ENCODE peak calls at places on chromosomes 4 and X, in seven cellular contexts. One of them, this sample, is unnamed.

GRCh38 chr4:182748949-182749348 is 168.2 kb downstream of the DCTD start:
- DNase-seq in right atrium auricular region: no peak
- DNase-seq in choroid plexus epithelial cell: no peak
- DNase-seq in pancreas: no peak
- DNase-seq in IMR-90: peak; percentile 43
- DNase-seq in hepatocyte: no peak
- DNase-seq in astrocyte: no peak
- DNase-seq in this sample: no peak

GRCh38 chrX:54076903-54077302 is 32.6 kb upstream of the PHF8 start:
- DNase-seq in IMR-90: peak; percentile 60
- DNase-seq in astrocyte: peak; percentile 22
- DNase-seq in choroid plexus epithelial cell: peak; percentile 34
- DNase-seq in right atrium auricular region: no peak
- DNase-seq in pancreas: no peak
- DNase-seq in hepatocyte: no peak
- DNase-seq in this sample: peak; percentile 55

GRCh38 chr4:5893013-5893580 is at the start of gene CRMP1:
- DNase-seq in right atrium auricular region: no peak
- DNase-seq in choroid plexus epithelial cell: no peak
- DNase-seq in IMR-90: no peak
- DNase-seq in astrocyte: no peak
- DNase-seq in hepatocyte: peak; percentile 51
- DNase-seq in pancreas: no peak
- DNase-seq in this sample: no peak

GRCh38 chr4:24772952-24773351 is 22.4 kb upstream of the SOD3 start:
- DNase-seq in hepatocyte: no peak
- DNase-seq in pancreas: no peak
- DNase-seq in right atrium auricular region: no peak
- DNase-seq in choroid plexus epithelial cell: no peak
- DNase-seq in astrocyte: no peak
- DNase-seq in IMR-90: no peak
- DNase-seq in this sample: no peak

GRCh38 chr4:152485726-152486276 is 50.1 kb downstream of the FBXW7 start:
- DNase-seq in hepatocyte: peak; percentile 76
- DNase-seq in choroid plexus epithelial cell: peak; percentile 93
- DNase-seq in right atrium auricular region: no peak
- DNase-seq in pancreas: no peak
- DNase-seq in astrocyte: peak; percentile 95
- DNase-seq in IMR-90: peak; percentile 94
- DNase-seq in this sample: peak; percentile 94

GRCh38 chrX:46837543-46838481 is 969 bp downstream of the RP2 start:
- DNase-seq in hepatocyte: peak; percentile 19
- DNase-seq in pancreas: no peak
- DNase-seq in astrocyte: peak; percentile 25
- DNase-seq in right atrium auricular region: no peak
- DNase-seq in IMR-90: peak; percentile 46
- DNase-seq in choroid plexus epithelial cell: peak; percentile 43
- DNase-seq in this sample: peak; percentile 54

GRCh38 chr4:121697626-121698025 is 846 bp upstream of the ANXA5 start:
- DNase-seq in astrocyte: no peak
- DNase-seq in hepatocyte: no peak
- DNase-seq in choroid plexus epithelial cell: no peak
- DNase-seq in pancreas: no peak
- DNase-seq in right atrium auricular region: no peak
- DNase-seq in IMR-90: no peak
- DNase-seq in this sample: no peak

GRCh38 chr4:165965503-165965902 is 92.5 kb downstream of the TLL1 start:
- DNase-seq in IMR-90: no peak
- DNase-seq in astrocyte: peak; percentile 2
- DNase-seq in pancreas: no peak
- DNase-seq in right atrium auricular region: no peak
- DNase-seq in hepatocyte: no peak
- DNase-seq in choroid plexus epithelial cell: peak; percentile 24
- DNase-seq in this sample: no peak

GRCh38 chr4:5050520-5050955 is 742 bp upstream of the STK32B start:
- DNase-seq in pancreas: peak; percentile 79
- DNase-seq in choroid plexus epithelial cell: peak; percentile 86
- DNase-seq in IMR-90: peak; percentile 83
- DNase-seq in right atrium auricular region: peak; percentile 78
- DNase-seq in astrocyte: peak; percentile 59
- DNase-seq in hepatocyte: peak; percentile 87
- DNase-seq in this sample: peak; percentile 81

GRCh38 chrX:1536712-1537030 is 314 bp downstream of the P2RY8 start:
- DNase-seq in IMR-90: no peak
- DNase-seq in right atrium auricular region: no peak
- DNase-seq in choroid plexus epithelial cell: no peak
- DNase-seq in astrocyte: no peak
- DNase-seq in hepatocyte: no peak
- DNase-seq in pancreas: no peak
- DNase-seq in this sample: no peak

GRCh38 chrX:139930923-139931645 is 1.8 kb downstream of the ATP11C start:
- DNase-seq in right atrium auricular region: no peak
- DNase-seq in pancreas: peak; percentile 62
- DNase-seq in choroid plexus epithelial cell: peak; percentile 12
- DNase-seq in hepatocyte: peak; percentile 26
- DNase-seq in astrocyte: no peak
- DNase-seq in IMR-90: no peak
- DNase-seq in this sample: peak; percentile 11
- H3K4me3 ChIP-seq in right atrium auricular region: peak overlapping the region; percentile 79
- H3K4me3 ChIP-seq in pancreas: peak overlapping the region; percentile 63
- H3K4me3 ChIP-seq in choroid plexus epithelial cell: peak overlapping the region; percentile 69
- H3K4me3 ChIP-seq in hepatocyte: peak overlapping the region; percentile 70
- H3K4me3 ChIP-seq in astrocyte: peak overlapping the region; percentile 72
- H3K4me3 ChIP-seq in IMR-90: peak overlapping the region; percentile 80
- H3K4me3 ChIP-seq in this sample: peak overlapping the region; percentile 72

DNA sequence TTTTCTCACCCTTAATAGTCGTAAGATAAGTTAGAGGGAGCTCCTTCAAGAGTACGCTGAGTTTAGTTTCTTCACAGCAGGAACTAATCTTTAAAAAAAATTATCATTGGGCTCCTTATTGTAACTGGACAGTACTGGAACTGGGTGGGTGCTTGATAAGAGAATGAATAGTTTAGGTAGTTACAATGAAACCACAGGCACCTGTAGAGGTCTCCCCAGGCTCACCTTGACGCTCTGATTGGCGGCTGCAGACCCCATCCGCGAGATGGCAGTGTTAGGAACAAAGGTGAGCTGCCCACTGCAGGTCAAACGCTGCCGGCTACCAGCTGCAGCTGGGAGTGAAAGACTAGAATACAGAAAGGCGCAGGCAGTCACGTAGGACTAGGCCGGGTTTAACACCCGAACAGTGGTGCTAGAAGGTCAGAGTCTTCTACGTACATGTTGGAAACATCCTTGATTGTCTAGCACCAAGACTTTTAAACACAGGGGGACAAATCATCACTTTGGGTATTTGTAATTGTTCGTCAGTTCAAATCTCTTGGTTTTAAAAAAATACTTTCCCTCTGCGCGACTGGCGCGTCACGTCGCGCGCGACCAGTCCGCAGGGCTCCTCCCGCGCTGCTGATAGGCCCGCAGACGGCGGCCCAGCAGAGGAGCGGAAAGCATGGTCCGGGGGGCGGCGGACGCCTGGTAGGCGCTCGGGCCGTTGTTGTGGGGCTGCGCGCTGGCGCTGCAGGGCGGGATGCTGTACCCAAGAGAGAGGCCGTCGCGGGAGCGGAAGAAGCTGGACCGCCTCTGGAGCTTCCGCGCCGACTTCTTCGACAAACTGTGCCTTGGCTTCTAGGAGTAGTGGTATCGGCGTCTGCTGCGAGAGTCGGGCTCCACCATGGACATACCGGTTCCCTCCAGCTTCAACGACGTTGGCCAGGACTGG is 45.6 kb downstream of the SMARCA5 start:
- DNase-seq in choroid plexus epithelial cell: peak; percentile 65
- DNase-seq in IMR-90: peak; percentile 20
- DNase-seq in hepatocyte: peak; percentile 89
- DNase-seq in astrocyte: peak; percentile 36
- DNase-seq in pancreas: peak; percentile 79
- DNase-seq in right atrium auricular region: no peak
- DNase-seq in this sample: peak; percentile 63
- TF ChIP-seq CTCF in choroid plexus epithelial cell: peak; percentile 58
- TF ChIP-seq CTCF in IMR-90: peak; percentile 3
- TF ChIP-seq CTCF in hepatocyte: peak; percentile 75
- TF ChIP-seq CTCF in astrocyte: peak; percentile 26
- TF ChIP-seq CTCF in pancreas: peak; percentile 44
- TF ChIP-seq CTCF in right atrium auricular region: peak; percentile 69
- TF ChIP-seq CTCF in this sample: peak; percentile 22

GRCh38 chrX:15723887-15724517 is 14.1 kb upstream of the CA5B start:
- DNase-seq in right atrium auricular region: no peak
- DNase-seq in pancreas: no peak
- DNase-seq in choroid plexus epithelial cell: no peak
- DNase-seq in astrocyte: no peak
- DNase-seq in hepatocyte: no peak
- DNase-seq in IMR-90: no peak
- DNase-seq in this sample: no peak
- H3K4me3 ChIP-seq in right atrium auricular region: no peak overlapping the region
- H3K4me3 ChIP-seq in pancreas: no peak overlapping the region
- H3K4me3 ChIP-seq in choroid plexus epithelial cell: no peak overlapping the region
- H3K4me3 ChIP-seq in astrocyte: no peak overlapping the region
- H3K4me3 ChIP-seq in hepatocyte: no peak overlapping the region
- H3K4me3 ChIP-seq in IMR-90: no peak overlapping the region
- H3K4me3 ChIP-seq in this sample: no peak overlapping the region

GRCh38 chrX:50067435-50068292 is 133.1 kb downstream of the AKAP4 start:
- DNase-seq in pancreas: no peak
- DNase-seq in right atrium auricular region: no peak
- DNase-seq in astrocyte: peak; percentile 22
- DNase-seq in choroid plexus epithelial cell: peak; percentile 67
- DNase-seq in IMR-90: peak; percentile 47
- DNase-seq in hepatocyte: peak; percentile 80
- DNase-seq in this sample: no peak
- TF ChIP-seq CTCF in pancreas: no peak
- TF ChIP-seq CTCF in right atrium auricular region: no peak
- TF ChIP-seq CTCF in astrocyte: no peak
- TF ChIP-seq CTCF in choroid plexus epithelial cell: peak; percentile 10
- TF ChIP-seq CTCF in IMR-90: peak; percentile 4
- TF ChIP-seq CTCF in hepatocyte: peak; percentile 10
- TF ChIP-seq CTCF in this sample: no peak

DNA sequence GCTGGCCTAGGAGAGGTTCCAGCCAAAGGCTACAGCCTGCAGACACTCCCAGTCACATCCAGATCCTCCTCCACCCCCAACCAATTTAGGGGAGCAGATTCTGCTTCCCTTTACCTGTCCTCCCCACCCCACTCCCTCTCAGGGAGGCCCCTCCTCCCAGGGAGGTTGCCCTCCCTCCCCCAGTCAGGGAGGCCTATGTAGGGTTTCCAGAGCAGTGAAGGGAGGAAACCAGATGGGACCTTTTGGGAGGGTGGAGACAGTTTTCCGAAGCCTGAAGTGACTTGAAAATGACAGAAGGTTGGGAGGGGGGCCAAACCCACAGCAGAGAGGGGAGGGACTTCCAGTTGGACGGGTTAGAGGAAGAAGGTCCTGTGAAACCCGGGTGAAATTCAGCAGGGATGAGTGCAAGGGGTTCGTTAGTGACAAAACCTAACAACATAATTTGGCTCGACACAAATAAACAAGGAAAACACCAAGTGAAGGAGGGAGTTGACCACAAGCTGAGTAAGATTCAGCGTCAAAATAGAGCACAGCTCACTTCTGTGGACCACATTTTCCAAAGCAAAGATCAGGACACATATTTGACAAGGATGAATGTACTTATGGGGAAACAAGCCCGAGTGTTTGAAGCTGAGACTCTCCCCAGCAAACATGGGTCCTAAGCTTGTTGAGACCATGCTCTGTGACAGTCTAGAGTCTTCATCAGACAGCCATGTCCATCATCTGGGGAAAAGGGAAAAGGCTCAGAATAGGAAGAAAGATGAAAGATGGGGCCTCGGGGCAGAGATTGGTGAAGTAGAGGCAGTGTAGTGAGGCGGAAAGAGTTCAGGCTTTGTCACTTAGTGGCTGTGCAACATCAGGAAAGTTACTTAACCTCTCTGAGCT is 46.4 kb downstream of the PRPS1 start:
- DNase-seq in pancreas: no peak
- DNase-seq in right atrium auricular region: peak; percentile 92
- DNase-seq in hepatocyte: peak; percentile 72
- DNase-seq in IMR-90: no peak
- DNase-seq in astrocyte: peak; percentile 17
- DNase-seq in choroid plexus epithelial cell: peak; percentile 91
- DNase-seq in this sample: peak; percentile 94
- H3K4me3 ChIP-seq in pancreas: no peak overlapping the region
- H3K4me3 ChIP-seq in right atrium auricular region: peak overlapping the region; percentile 50
- H3K4me3 ChIP-seq in hepatocyte: no peak overlapping the region
- H3K4me3 ChIP-seq in IMR-90: no peak overlapping the region
- H3K4me3 ChIP-seq in astrocyte: no peak overlapping the region
- H3K4me3 ChIP-seq in choroid plexus epithelial cell: peak overlapping the region; percentile 72
- H3K4me3 ChIP-seq in this sample: peak overlapping the region; percentile 83

GRCh38 chrX:35722128-35722527 is 76.0 kb upstream of the MAGEB16 start:
- DNase-seq in IMR-90: no peak
- DNase-seq in pancreas: no peak
- DNase-seq in choroid plexus epithelial cell: no peak
- DNase-seq in hepatocyte: no peak
- DNase-seq in astrocyte: no peak
- DNase-seq in right atrium auricular region: no peak
- DNase-seq in this sample: no peak

GRCh38 chrX:35728481-35728880 is 69.7 kb upstream of the MAGEB16 start:
- DNase-seq in astrocyte: no peak
- DNase-seq in IMR-90: no peak
- DNase-seq in right atrium auricular region: no peak
- DNase-seq in pancreas: no peak
- DNase-seq in hepatocyte: no peak
- DNase-seq in choroid plexus epithelial cell: no peak
- DNase-seq in this sample: no peak

GRCh38 chrX:35726176-35726575 is 72.0 kb upstream of the MAGEB16 start:
- DNase-seq in right atrium auricular region: no peak
- DNase-seq in IMR-90: peak; percentile 3
- DNase-seq in astrocyte: no peak
- DNase-seq in pancreas: no peak
- DNase-seq in hepatocyte: no peak
- DNase-seq in choroid plexus epithelial cell: peak; percentile 37
- DNase-seq in this sample: peak; percentile 1
- TF ChIP-seq CTCF in right atrium auricular region: peak; percentile 24
- TF ChIP-seq CTCF in IMR-90: peak; percentile 36
- TF ChIP-seq CTCF in astrocyte: no peak
- TF ChIP-seq CTCF in pancreas: no peak
- TF ChIP-seq CTCF in hepatocyte: no peak
- TF ChIP-seq CTCF in choroid plexus epithelial cell: peak; percentile 29
- TF ChIP-seq CTCF in this sample: no peak

GRCh38 chr4:157226035-157226434 is 5.5 kb downstream of the GRIA2 start:
- DNase-seq in hepatocyte: no peak
- DNase-seq in astrocyte: no peak
- DNase-seq in pancreas: no peak
- DNase-seq in IMR-90: no peak
- DNase-seq in right atrium auricular region: no peak
- DNase-seq in choroid plexus epithelial cell: no peak
- DNase-seq in this sample: no peak
- H3K4me3 ChIP-seq in hepatocyte: no peak overlapping the region
- H3K4me3 ChIP-seq in astrocyte: no peak overlapping the region
- H3K4me3 ChIP-seq in pancreas: no peak overlapping the region
- H3K4me3 ChIP-seq in IMR-90: no peak overlapping the region
- H3K4me3 ChIP-seq in right atrium auricular region: no peak overlapping the region
- H3K4me3 ChIP-seq in choroid plexus epithelial cell: no peak overlapping the region
- H3K4me3 ChIP-seq in this sample: no peak overlapping the region